ENCODE peak calls at places on chromosomes 6 and 20, in five cellular contexts. One of them, this sample, is unnamed.
A peak's percentile ranks its signal among the peaks of the same experiment; 100 is the strongest.

GRCh38 chr6:43776115-43776798 is 6.2 kb downstream of the VEGFA start:
- DNase-seq in A549: no peak
- DNase-seq in GM12878: peak; percentile 44
- DNase-seq in K562: no peak
- DNase-seq in HepG2: no peak
- DNase-seq in this sample: peak; percentile 4

GRCh38 chr20:37777556-37777955 is 83.7 kb downstream of the CTNNBL1 start:
- DNase-seq in HepG2: no peak
- DNase-seq in K562: no peak
- DNase-seq in GM12878: no peak
- DNase-seq in A549: no peak
- DNase-seq in this sample: no peak

GRCh38 chr6:155495011-155495768 is 39.6 kb upstream of the NOX3 start:
- DNase-seq in GM12878: no peak
- DNase-seq in K562: no peak
- DNase-seq in HepG2: peak; percentile 86
- DNase-seq in A549: no peak
- DNase-seq in this sample: peak; percentile 66

GRCh38 chr6:147023148-147023547 is 181.1 kb upstream of the STXBP5 start:
- DNase-seq in HepG2: no peak
- DNase-seq in K562: no peak
- DNase-seq in A549: no peak
- DNase-seq in GM12878: no peak
- DNase-seq in this sample: no peak

GRCh38 chr6:157520986-157521664 is 140.1 kb downstream of the ZDHHC14 start:
- DNase-seq in GM12878: no peak
- DNase-seq in HepG2: no peak
- DNase-seq in K562: no peak
- DNase-seq in A549: no peak
- DNase-seq in this sample: no peak

GRCh38 chr20:2750343-2751251 is 49.8 kb downstream of the CPXM1 start:
- DNase-seq in HepG2: peak; percentile 59
- DNase-seq in K562: peak; percentile 37
- DNase-seq in GM12878: no peak
- DNase-seq in A549: peak; percentile 71
- DNase-seq in this sample: peak; percentile 71

GRCh38 chr6:125375013-125375412 is 73.2 kb upstream of the HDDC2 start:
- DNase-seq in GM12878: no peak
- DNase-seq in K562: no peak
- DNase-seq in A549: no peak
- DNase-seq in HepG2: no peak
- DNase-seq in this sample: no peak

GRCh38 chr6:80269331-80269730 is 162.9 kb downstream of the BCKDHB start:
- DNase-seq in GM12878: no peak
- DNase-seq in K562: no peak
- DNase-seq in A549: no peak
- DNase-seq in HepG2: no peak
- DNase-seq in this sample: no peak

GRCh38 chr20:10578607-10579006 is 95.2 kb downstream of the JAG1 start:
- DNase-seq in K562: no peak
- DNase-seq in A549: peak; percentile 59
- DNase-seq in HepG2: peak; percentile 71
- DNase-seq in GM12878: no peak
- DNase-seq in this sample: no peak

GRCh38 chr20:40251284-40251932 is 437.6 kb downstream of the MAFB start:
- DNase-seq in GM12878: no peak
- DNase-seq in K562: peak; percentile 8
- DNase-seq in HepG2: peak; percentile 70
- DNase-seq in A549: peak; percentile 23
- DNase-seq in this sample: peak; percentile 71

GRCh38 chr6:98124176-98124575 is 710.2 kb upstream of the POU3F2 start:
- DNase-seq in A549: peak; percentile 2
- DNase-seq in K562: no peak
- DNase-seq in GM12878: no peak
- DNase-seq in HepG2: no peak
- DNase-seq in this sample: no peak

GRCh38 chr6:147579667-147580066 is 71.2 kb downstream of the SAMD5 start:
- DNase-seq in K562: no peak
- DNase-seq in GM12878: no peak
- DNase-seq in A549: no peak
- DNase-seq in HepG2: no peak
- DNase-seq in this sample: no peak

GRCh38 chr6:54700158-54700557 is 146.4 kb upstream of the FAM83B start:
- DNase-seq in HepG2: no peak
- DNase-seq in GM12878: no peak
- DNase-seq in K562: no peak
- DNase-seq in A549: no peak
- DNase-seq in this sample: no peak

GRCh38 chr6:5337573-5337972 is 76.3 kb downstream of the FARS2 start:
- DNase-seq in HepG2: no peak
- DNase-seq in K562: no peak
- DNase-seq in GM12878: no peak
- DNase-seq in A549: no peak
- DNase-seq in this sample: no peak

GRCh38 chr20:48736231-48736630 is 91.6 kb downstream of the PREX1 start:
- DNase-seq in HepG2: no peak
- DNase-seq in K562: no peak
- DNase-seq in A549: no peak
- DNase-seq in GM12878: no peak
- DNase-seq in this sample: no peak

GRCh38 chr6:135393289-135393688 is 104.3 kb downstream of the AHI1 start:
- DNase-seq in GM12878: no peak
- DNase-seq in K562: no peak
- DNase-seq in HepG2: no peak
- DNase-seq in A549: no peak
- DNase-seq in this sample: no peak

GRCh38 chr6:81751388-81752083 is 945 bp downstream of the TENT5A start:
- DNase-seq in HepG2: peak; percentile 21
- DNase-seq in K562: no peak
- DNase-seq in A549: peak; percentile 14
- DNase-seq in GM12878: no peak
- DNase-seq in this sample: peak; percentile 44

GRCh38 chr6:25248100-25248499 is 31.1 kb upstream of the CARMIL1 start:
- DNase-seq in K562: no peak
- DNase-seq in HepG2: no peak
- DNase-seq in GM12878: no peak
- DNase-seq in A549: no peak
- DNase-seq in this sample: no peak

GRCh38 chr20:14951707-14952106 is 614.3 kb upstream of the FLRT3 start:
- DNase-seq in A549: peak; percentile 73
- DNase-seq in K562: no peak
- DNase-seq in HepG2: peak; percentile 20
- DNase-seq in GM12878: no peak
- DNase-seq in this sample: no peak

GRCh38 chr20:46206025-46206424 is 87.9 kb downstream of the CD40 start:
- DNase-seq in HepG2: no peak
- DNase-seq in K562: peak; percentile 41
- DNase-seq in GM12878: peak; percentile 12
- DNase-seq in A549: no peak
- DNase-seq in this sample: no peak

GRCh38 chr6:144286503-144287393 is 1.6 kb downstream of the UTRN start:
- DNase-seq in HepG2: peak; percentile 88
- DNase-seq in A549: peak; percentile 81
- DNase-seq in GM12878: no peak
- DNase-seq in K562: peak; percentile 14
- DNase-seq in this sample: peak; percentile 85

GRCh38 chr6:106511274-106512047 is 117.8 kb downstream of the RTN4IP1 start:
- DNase-seq in A549: no peak
- DNase-seq in K562: no peak
- DNase-seq in GM12878: no peak
- DNase-seq in HepG2: peak; percentile 18
- DNase-seq in this sample: peak; percentile 50

GRCh38 chr6:27279513-27280063 is 32.1 kb downstream of the PRSS16 start:
- DNase-seq in GM12878: no peak
- DNase-seq in HepG2: no peak
- DNase-seq in A549: peak; percentile 42
- DNase-seq in K562: peak; percentile 58
- DNase-seq in this sample: peak; percentile 52

DNA sequence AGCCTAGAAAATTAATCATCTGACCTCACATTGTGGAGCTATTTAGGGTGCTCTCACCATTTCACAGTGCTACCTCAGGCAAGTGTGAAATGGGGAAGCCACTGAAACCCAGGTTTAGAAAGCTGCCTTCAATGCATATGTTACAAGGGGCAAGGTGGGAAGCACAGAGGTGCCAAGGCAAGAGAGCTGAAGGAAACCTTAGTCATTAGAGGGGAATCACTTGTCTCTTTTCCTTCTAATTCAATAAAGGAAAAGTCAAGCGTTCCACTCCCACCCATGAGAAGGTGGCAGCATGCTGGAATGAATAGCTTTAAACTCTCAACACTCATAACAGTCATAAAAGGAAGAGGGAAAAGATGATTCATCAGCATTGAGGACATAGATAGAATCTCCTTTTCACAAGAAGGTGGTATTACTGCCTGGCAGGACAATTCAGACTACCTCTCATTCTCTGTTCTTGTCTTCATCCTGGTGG is 251.9 kb upstream of the IRAK1BP1 start:
- DNase-seq in HepG2: no peak
- DNase-seq in A549: no peak
- DNase-seq in GM12878: peak; percentile 33
- DNase-seq in K562: no peak
- DNase-seq in this sample: no peak
- TF ChIP-seq ESRRA in HepG2: no peak
- TF ChIP-seq ESRRA in A549: no peak
- TF ChIP-seq ESRRA in GM12878: no peak
- TF ChIP-seq ESRRA in K562: no peak
- TF ChIP-seq ESRRA in this sample: no peak

DNA sequence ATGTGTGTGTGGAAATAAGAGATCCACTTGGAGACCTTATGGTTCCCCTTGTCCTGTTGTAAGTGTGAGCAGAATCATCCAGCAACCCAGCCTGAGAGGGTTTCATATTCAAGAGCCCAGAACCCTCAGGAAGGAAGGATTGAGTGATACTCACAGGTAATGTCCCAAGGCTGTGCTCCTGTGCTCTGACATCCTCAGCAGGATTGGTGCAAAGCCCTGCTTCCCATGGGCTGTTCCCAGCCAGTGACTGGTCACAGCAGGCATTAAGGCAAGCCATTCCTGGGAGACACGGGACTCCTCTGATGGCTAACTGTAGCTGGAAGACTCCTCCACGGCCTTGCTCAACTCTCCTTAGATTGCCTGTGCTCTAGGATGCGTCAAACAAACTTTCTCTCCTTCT is 33.8 kb upstream of the HLA-G start:
- DNase-seq in HepG2: no peak
- DNase-seq in K562: no peak
- DNase-seq in GM12878: no peak
- DNase-seq in A549: no peak
- DNase-seq in this sample: no peak
- TF ChIP-seq MAX in HepG2: no peak
- TF ChIP-seq MAX in K562: no peak
- TF ChIP-seq MAX in GM12878: no peak
- TF ChIP-seq MAX in A549: no peak
- TF ChIP-seq MAX in this sample: no peak

GRCh38 chr6:34834789-34835518 is 43.1 kb downstream of the BLTP3A start:
- DNase-seq in GM12878: no peak
- DNase-seq in HepG2: no peak
- DNase-seq in A549: peak; percentile 2
- DNase-seq in K562: no peak
- DNase-seq in this sample: no peak
- TF ChIP-seq ESRRA in GM12878: no peak
- TF ChIP-seq ESRRA in HepG2: no peak
- TF ChIP-seq ESRRA in A549: no peak
- TF ChIP-seq ESRRA in K562: no peak
- TF ChIP-seq ESRRA in this sample: no peak

GRCh38 chr6:122734529-122735203 is 44.9 kb upstream of the FABP7 start:
- DNase-seq in K562: no peak
- DNase-seq in GM12878: no peak
- DNase-seq in HepG2: no peak
- DNase-seq in A549: no peak
- DNase-seq in this sample: no peak

GRCh38 chr6:122736166-122736565 is 43.4 kb upstream of the FABP7 start:
- DNase-seq in HepG2: no peak
- DNase-seq in GM12878: no peak
- DNase-seq in A549: no peak
- DNase-seq in K562: no peak
- DNase-seq in this sample: no peak

GRCh38 chr6:122730775-122731386 is 48.6 kb upstream of the FABP7 start:
- DNase-seq in K562: peak; percentile 31
- DNase-seq in HepG2: peak; percentile 41
- DNase-seq in A549: peak; percentile 6
- DNase-seq in GM12878: no peak
- DNase-seq in this sample: no peak

GRCh38 chr6:122735618-122736017 is 43.9 kb upstream of the FABP7 start:
- DNase-seq in GM12878: no peak
- DNase-seq in HepG2: no peak
- DNase-seq in A549: no peak
- DNase-seq in K562: no peak
- DNase-seq in this sample: no peak

GRCh38 chr6:122733259-122733658 is 46.3 kb upstream of the FABP7 start:
- DNase-seq in A549: no peak
- DNase-seq in GM12878: no peak
- DNase-seq in K562: no peak
- DNase-seq in HepG2: no peak
- DNase-seq in this sample: no peak
- TF ChIP-seq MAX in A549: no peak
- TF ChIP-seq MAX in GM12878: no peak
- TF ChIP-seq MAX in K562: no peak
- TF ChIP-seq MAX in HepG2: no peak
- TF ChIP-seq MAX in this sample: no peak